ENCODE peak calls at places on chromosomes 4 and X, in eight cellular contexts. C, W, M, G, A, S, F and L are unnamed samples.

GRCh38 chrX:131734621-131735020 is 190.7 kb downstream of the OR13H1 start:
- DNase-seq in M (no peak), S (peak; percentile 45), G (peak; percentile 88), W (no peak), A (peak; percentile 85), C (peak; percentile 61), F (peak; percentile 79), L (no peak)

GRCh38 chr4:13541720-13542576 is 2.4 kb downstream of the NKX3-2 start:
- DNase-seq in W (no peak), M (peak; percentile 50), S (no peak), A (peak; percentile 43), G (no peak), F (no peak), C (no peak), L (peak; percentile 55)

GRCh38 chrX:75303795-75304194 is 29.9 kb downstream of the UPRT start:
- DNase-seq in F (no peak), M (no peak), G (no peak), C (peak; percentile 39), W (peak; percentile 76), A (no peak), S (peak; percentile 17), L (no peak)

GRCh38 chr4:122728781-122729330 is 3.6 kb upstream of the BBS12 start:
- DNase-seq in A (no peak), M (no peak), C (no peak), F (no peak), W (peak; percentile 10), S (peak; percentile 66), G (no peak), L (peak; percentile 7)

GRCh38 chrX:13755254-13755653 is 20.7 kb downstream of the OFD1 start:
- DNase-seq in M (no peak), W (no peak), S (no peak), A (no peak), G (no peak), F (no peak), C (no peak), L (no peak)

GRCh38 chrX:18828832-18829404 is 121.5 kb downstream of the PPEF1 start:
- DNase-seq in W (peak; percentile 3), M (no peak), C (no peak), G (no peak), S (peak; percentile 29), A (no peak), F (no peak), L (no peak)

GRCh38 chr4:169256101-169256612 is 14.6 kb downstream of the SH3RF1 start:
- DNase-seq in G (no peak), W (no peak), M (no peak), A (no peak), S (peak; percentile 70), C (no peak), F (no peak), L (no peak)

GRCh38 chr4:159390648-159391047 is 287.8 kb downstream of the RAPGEF2 start:
- DNase-seq in F (no peak), M (no peak), C (peak; percentile 89), G (no peak), W (peak; percentile 96), S (peak; percentile 96), A (no peak), L (no peak)

GRCh38 chr4:155799794-155800123 is 40.9 kb downstream of the GUCY1B1 start:
- DNase-seq in W (no peak), G (no peak), M (no peak), S (no peak), A (no peak), F (no peak), C (no peak), L (no peak)

GRCh38 chr4:117135634-117136354 is 50.4 kb upstream of the TRAM1L1 start:
- DNase-seq in F (no peak), S (no peak), A (no peak), W (no peak), M (no peak), C (no peak), G (no peak), L (no peak)

GRCh38 chr4:117137143-117137542 is 51.8 kb upstream of the TRAM1L1 start:
- DNase-seq in C (no peak), G (no peak), A (no peak), W (peak; percentile 50), M (no peak), F (no peak), S (peak; percentile 78), L (no peak)

DNA sequence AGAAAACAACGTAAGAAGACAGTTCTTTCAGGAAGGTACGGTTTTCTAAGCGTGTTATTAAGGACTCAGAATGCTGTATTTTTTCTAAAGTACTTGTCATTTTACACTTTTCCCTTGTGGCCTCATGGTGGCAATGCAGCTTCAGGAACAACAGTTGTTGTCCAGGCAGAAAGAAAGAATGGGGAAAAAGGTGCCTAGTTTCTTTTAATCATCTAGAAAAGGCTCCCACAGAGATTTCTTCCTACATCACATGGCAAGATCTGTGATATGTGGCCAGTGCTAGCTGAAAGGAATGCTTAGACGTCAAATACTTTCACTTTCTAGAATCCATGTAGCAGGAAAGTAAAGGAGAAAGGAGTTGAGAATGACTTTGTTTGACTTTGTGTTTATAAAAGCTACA is 49.0 kb upstream of the TRAM1L1 start:
- DNase-seq in C (no peak), G (no peak), W (peak; percentile 56), M (no peak), S (peak; percentile 41), F (no peak), A (no peak), L (peak; percentile 36)
- TF ChIP-seq CTCF in C (peak; percentile 19), G (no peak), W (peak; percentile 39), M (peak; percentile 67), S (peak; percentile 26), F (no peak), A (peak; percentile 36), L (peak; percentile 54)

GRCh38 chrX:39762266-39762841 is 335.4 kb downstream of the BCOR start:
- DNase-seq in S (peak; percentile 91), M (no peak), G (no peak), W (peak; percentile 90), F (no peak), C (no peak), A (no peak), L (no peak)

GRCh38 chrX:39758791-39759525 is 338.8 kb downstream of the BCOR start:
- DNase-seq in G (peak; percentile 47), M (no peak), C (no peak), W (no peak), S (no peak), F (no peak), A (no peak), L (no peak)

GRCh38 chrX:39757971-39758370 is 339.8 kb downstream of the BCOR start:
- DNase-seq in A (no peak), W (peak; percentile 79), M (no peak), C (peak; percentile 62), F (no peak), G (no peak), S (peak; percentile 55), L (no peak)

GRCh38 chrX:39760930-39761329 is 336.8 kb downstream of the BCOR start:
- DNase-seq in F (no peak), W (no peak), C (no peak), M (no peak), S (no peak), A (no peak), G (no peak), L (no peak)

GRCh38 chrX:39759526-39760224 is 338.1 kb downstream of the BCOR start:
- DNase-seq in M (no peak), C (no peak), G (peak; percentile 58), A (no peak), W (peak; percentile 66), F (no peak), S (peak; percentile 41), L (peak; percentile 42)
- TF ChIP-seq CTCF in M (no peak), C (no peak), G (no peak), A (no peak), W (no peak), F (no peak), S (no peak), L (no peak)

GRCh38 chr4:187088070-187088799 is 364.6 kb upstream of the FAT1 start:
- DNase-seq in M (no peak), A (no peak), S (no peak), W (no peak), G (no peak), C (no peak), F (no peak), L (no peak)
- TF ChIP-seq CTCF in M (no peak), A (no peak), S (no peak), W (no peak), G (no peak), C (no peak), F (no peak), L (no peak)

GRCh38 chrX:136336623-136337022 is 35.9 kb downstream of the ADGRG4 start:
- DNase-seq in M (no peak), A (no peak), F (no peak), S (peak; percentile 2), G (no peak), C (no peak), W (no peak), L (no peak)
- TF ChIP-seq CTCF in M (peak; percentile 47), A (peak; percentile 22), F (no peak), S (peak; percentile 42), G (no peak), C (peak; percentile 24), W (peak; percentile 31), L (peak; percentile 24)